ENCODE peak calls at places on chromosomes 11 and 22, in five cellular contexts. P is heart left ventricle, B is bronchial epithelial cell, U is choroid plexus epithelial cell, S is fibroblast of lung. G is an unnamed sample.

GRCh38 chr22:37232140-37232998 is 11.7 kb downstream of the RAC2 start:
- DNase-seq in U (no peak), B (no peak), S (no peak), P (no peak), G (no peak)

GRCh38 chr11:10758959-10759358 is 7.9 kb downstream of the CTR9 start:
- DNase-seq in S (no peak), B (peak; percentile 28), U (no peak), P (no peak), G (no peak)

GRCh38 chr11:123356539-123356938 is 73.5 kb upstream of the GRAMD1B start:
- DNase-seq in P (no peak), B (no peak), U (no peak), S (no peak), G (no peak)

GRCh38 chr11:125335101-125335500 is 161.0 kb downstream of the FEZ1 start:
- DNase-seq in S (no peak), B (no peak), U (no peak), P (no peak), G (no peak)

GRCh38 chr11:61011950-61012830 is 40.7 kb downstream of the CD6 start:
- DNase-seq in B (no peak), S (no peak), P (no peak), U (peak; percentile 62), G (peak; percentile 16)

GRCh38 chr11:2898366-2899079 is 12.9 kb upstream of the CDKN1C start:
- DNase-seq in S (peak; percentile 90), B (peak; percentile 83), P (peak; percentile 72), U (peak; percentile 95), G (peak; percentile 94)

GRCh38 chr11:84137960-84138359 is 851.8 kb upstream of the CCDC90B start:
- DNase-seq in B (no peak), U (no peak), S (no peak), P (no peak), G (no peak)

GRCh38 chr11:11476971-11477645 is 124.1 kb upstream of the CSNK2A3 start:
- DNase-seq in U (no peak), B (peak; percentile 65), S (no peak), P (no peak), G (no peak)

GRCh38 chr11:57180964-57181363 is 789 bp upstream of the LRRC55 start:
- DNase-seq in P (no peak), S (no peak), U (no peak), B (no peak), G (no peak)

GRCh38 chr22:35538801-35539321 is 1.8 kb upstream of the RASD2 start:
- DNase-seq in S (no peak), U (peak; percentile 27), P (no peak), B (peak; percentile 25), G (no peak)

GRCh38 chr22:19680911-19681862 is 33.1 kb upstream of the SEPTIN5 start:
- DNase-seq in B (no peak), U (no peak), S (peak; percentile 18), P (no peak), G (no peak)

GRCh38 chr11:85766801-85767200 is 44.1 kb downstream of the SYTL2 start:
- DNase-seq in P (no peak), S (peak; percentile 34), B (no peak), U (no peak), G (peak; percentile 44)

GRCh38 chr22:17920992-17921650 is 103.2 kb downstream of the MICAL3 start:
- DNase-seq in S (no peak), B (no peak), P (no peak), U (no peak), G (no peak)

GRCh38 chr11:125299061-125299616 is 134.6 kb downstream of the PKNOX2 start:
- DNase-seq in P (no peak), U (no peak), B (no peak), S (no peak), G (no peak)

GRCh38 chr11:19311306-19312030 is 70.7 kb upstream of the E2F8 start:
- DNase-seq in B (peak; percentile 38), U (peak; percentile 71), S (peak; percentile 63), P (peak; percentile 60), G (peak; percentile 50)

GRCh38 chr22:41206719-41207118 is 1.6 kb downstream of the L3MBTL2 start:
- DNase-seq in P (no peak), S (no peak), B (no peak), U (no peak), G (no peak)

GRCh38 chr11:35304393-35304790 is 115.0 kb downstream of the SLC1A2 start:
- DNase-seq in S (peak; percentile 72), U (peak; percentile 79), P (no peak), B (peak; percentile 58), G (peak; percentile 88)

GRCh38 chr22:42604403-42604802 is 10.3 kb downstream of the POLDIP3 start:
- DNase-seq in P (no peak), S (no peak), U (peak; percentile 59), B (no peak), G (peak; percentile 28)

GRCh38 chr22:21634081-21634480 is 1.5 kb downstream of the CCDC116 start:
- DNase-seq in U (no peak), S (no peak), P (no peak), B (no peak), G (no peak)

GRCh38 chr22:37735054-37735453 is 38.2 kb downstream of the TRIOBP start:
- DNase-seq in B (no peak), P (no peak), U (no peak), S (peak; percentile 37), G (no peak)

GRCh38 chr11:8832571-8833260 is 78.3 kb upstream of the AKIP1 start:
- DNase-seq in S (peak; percentile 63), U (peak; percentile 87), B (peak; percentile 80), P (no peak), G (peak; percentile 83)

GRCh38 chr11:71298016-71298550 is 45.7 kb upstream of the SHANK2 start:
- DNase-seq in U (no peak), S (no peak), B (no peak), P (no peak), G (no peak)

GRCh38 chr11:69931994-69932910 is 113.0 kb upstream of the FGF3 start:
- DNase-seq in B (no peak), S (no peak), P (no peak), U (no peak), G (no peak)

GRCh38 chr22:50699754-50700386 is 27.2 kb downstream of the SHANK3 start:
- DNase-seq in B (no peak), S (no peak), P (no peak), U (no peak), G (no peak)

GRCh38 chr11:2187267-2187707 is 15.7 kb upstream of the TH start:
- DNase-seq in P (no peak), B (no peak), S (no peak), U (no peak), G (no peak)

GRCh38 chr11:74417860-74418508 is 19.8 kb upstream of the PGM2L1 start:
- DNase-seq in B (peak; percentile 5), U (peak; percentile 43), S (no peak), P (no peak), G (peak; percentile 14)

GRCh38 chr11:68364581-68364980 is 52.2 kb downstream of the LRP5 start:
- DNase-seq in U (no peak), B (no peak), S (no peak), P (no peak), G (no peak)

GRCh38 chr11:59216654-59217640 is 4.2 kb upstream of the MPEG1 start:
- DNase-seq in U (peak; percentile 28), S (peak; percentile 73), P (peak; percentile 54), B (peak; percentile 81), G (peak; percentile 67)

GRCh38 chr22:28951530-28951929 is 68.2 kb downstream of the ZNRF3 start:
- DNase-seq in U (no peak), B (no peak), S (no peak), P (no peak), G (no peak)

GRCh38 chr11:88538088-88538487 is 200.6 kb upstream of the CTSC start:
- DNase-seq in B (peak; percentile 95), P (no peak), S (peak; percentile 42), U (peak; percentile 64), G (peak; percentile 56)

GRCh38 chr11:75324740-75325139 is 26.7 kb downstream of the ARRB1 start:
- DNase-seq in P (no peak), B (no peak), U (no peak), S (no peak), G (no peak)

GRCh38 chr22:18950141-18950540 is 14.0 kb upstream of the PRODH start:
- DNase-seq in P (no peak), U (no peak), S (no peak), B (no peak), G (no peak)

GRCh38 chr11:25941353-25941752 is 390.6 kb upstream of the ANO3 start:
- DNase-seq in S (no peak), U (no peak), B (no peak), P (no peak), G (no peak)

GRCh38 chr22:41563051-41563711 is 2.4 kb downstream of the CSDC2 start:
- DNase-seq in U (peak; percentile 83), P (no peak), S (peak; percentile 84), B (peak; percentile 56), G (peak; percentile 85)

GRCh38 chr11:10792385-10793068 is 16.2 kb downstream of the EIF4G2 start:
- DNase-seq in S (peak; percentile 69), U (peak; percentile 73), P (peak; percentile 88), B (peak; percentile 58), G (peak; percentile 62)

GRCh38 chr22:31615940-31616314 is 46.1 kb downstream of the PISD start:
- DNase-seq in S (no peak), U (no peak), B (no peak), P (no peak), G (no peak)

GRCh38 chr11:23284626-23285025 is 424.4 kb upstream of the CCDC179 start:
- DNase-seq in B (peak; percentile 16), P (no peak), S (peak; percentile 72), U (peak; percentile 65), G (peak; percentile 79)

DNA sequence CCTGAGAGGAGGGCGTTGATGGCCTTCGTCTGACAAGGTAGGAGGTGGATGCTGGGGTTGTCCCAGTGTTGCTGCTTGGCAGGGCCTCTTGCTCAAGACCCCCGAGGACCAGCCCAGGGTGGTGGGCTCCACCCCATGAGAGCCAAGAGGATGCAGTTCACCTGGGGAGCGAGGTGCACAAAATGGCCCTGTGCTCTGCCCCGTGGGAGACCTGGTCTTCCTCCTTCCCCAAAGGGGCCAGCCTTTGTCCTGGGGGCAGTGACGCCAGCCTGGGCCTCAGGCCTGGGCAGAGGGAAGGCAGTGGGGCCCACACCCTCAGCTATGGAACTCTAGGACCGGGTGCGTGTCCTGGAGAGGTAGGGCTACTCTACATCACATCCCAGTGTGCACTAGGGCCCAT is 1233.3 kb downstream of the TBC1D22A start:
- DNase-seq in B (no peak), S (no peak), P (no peak), U (no peak), G (no peak)
- TF ChIP-seq CTCF in B (no peak), S (no peak), P (no peak), U (no peak), G (no peak)

GRCh38 chr22:25203082-25203481 is 3.4 kb downstream of the CRYBB3 start:
- DNase-seq in B (no peak), P (no peak), S (no peak), U (no peak), G (no peak)
- TF ChIP-seq CTCF in B (no peak), P (no peak), S (no peak), U (no peak), G (no peak)

GRCh38 chr11:116454020-116454645 is 318.7 kb downstream of the BUD13 start:
- DNase-seq in U (peak; percentile 28), P (peak; percentile 28), S (peak; percentile 5), B (peak; percentile 18), G (peak; percentile 27)
- TF ChIP-seq CTCF in U (peak; percentile 53), P (peak; percentile 52), S (no peak), B (peak; percentile 45), G (peak; percentile 50)

DNA sequence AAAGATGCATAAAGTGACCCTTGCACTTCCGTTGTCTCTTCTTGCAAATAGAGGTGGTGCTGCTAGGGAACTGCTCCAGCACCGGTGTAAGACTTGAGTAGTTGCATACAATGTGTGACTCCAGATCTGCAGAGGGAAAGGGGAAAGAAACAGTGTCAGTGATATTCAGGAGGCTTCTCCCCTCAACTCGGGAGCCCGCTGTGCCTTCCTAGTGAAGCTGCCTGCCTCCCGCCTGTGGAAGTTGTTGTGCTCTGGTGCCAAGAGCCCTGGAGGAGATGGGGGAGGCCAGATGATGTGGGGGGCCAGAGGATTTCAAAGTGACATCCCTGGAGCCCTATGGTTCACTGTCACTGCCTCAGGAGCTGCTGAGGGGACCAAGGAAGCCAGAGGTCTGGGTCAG is 30.4 kb downstream of the RELT start:
- DNase-seq in U (no peak), S (no peak), B (no peak), P (no peak), G (no peak)
- TF ChIP-seq CTCF in U (no peak), S (no peak), B (no peak), P (no peak), G (no peak)

G was measured in IMR-90.